ENCODE peak calls at places on chromosomes 5 and 9, in five cellular contexts. Q, G, C, J and M are unnamed samples. For H3K9me3, H3K36me3 and H3K4me1, the result is how much of the 10 kb centered on the place peaks cover.

GRCh38 chr5:67234671-67235176 is 38.1 kb upstream of the CD180 start:
- DNase-seq in Q (peak), G (no peak), C (no peak), J (peak), M (no peak)

GRCh38 chr5:150394103-150394502 is 18.6 kb downstream of the CD74 start:
- DNase-seq in Q (no peak), G (no peak), C (no peak), J (peak), M (no peak)

GRCh38 chr5:99034336-99034735 is 105.5 kb upstream of the CHD1 start:
- DNase-seq in Q (no peak), G (no peak), C (peak), J (peak), M (no peak)

GRCh38 chr9:112332977-112333638 is at the start of gene PTBP3:
- DNase-seq in Q (peak), G (peak), C (peak), J (peak), M (peak)

GRCh38 chr5:138745268-138745667 is 8.0 kb upstream of the CTNNA1 start:
- DNase-seq in Q (no peak), G (no peak), C (no peak), J (no peak), M (no peak)

GRCh38 chr9:97735070-97735600 is 38.0 kb upstream of the XPA start:
- DNase-seq in Q (no peak), G (no peak), C (no peak), J (no peak), M (no peak)

GRCh38 chr9:94867842-94868312 is 141.4 kb downstream of the AOPEP start:
- DNase-seq in Q (no peak), G (no peak), C (no peak), J (peak), M (no peak)

GRCh38 chr5:154157483-154158378 is 32.8 kb upstream of the GALNT10 start:
- DNase-seq in Q (no peak), G (no peak), C (no peak), J (no peak), M (no peak)

GRCh38 chr5:66757834-66758396 is 161.7 kb downstream of the MAST4 start:
- DNase-seq in Q (no peak), G (no peak), C (no peak), J (no peak), M (no peak)

GRCh38 chr9:113541019-113541900 is 77.7 kb downstream of the RGS3 start:
- DNase-seq in Q (no peak), G (peak), C (peak), J (peak), M (peak)

GRCh38 chr9:130183133-130183762 is 11.0 kb downstream of the NCS1 start:
- DNase-seq in Q (no peak), G (no peak), C (no peak), J (peak), M (peak)

GRCh38 chr5:157328277-157328912 is 62.5 kb downstream of the CYFIP2 start:
- DNase-seq in Q (peak), G (peak), C (peak), J (peak), M (peak)

GRCh38 chr5:94793113-94793815 is 174.8 kb downstream of the SLF1 start:
- DNase-seq in Q (no peak), G (no peak), C (no peak), J (peak), M (no peak)

GRCh38 chr5:43066231-43066798 is 26.2 kb upstream of the ANXA2R start:
- DNase-seq in Q (peak), G (peak), C (peak), J (peak), M (peak)

GRCh38 chr9:124551472-124552339 is 44.5 kb upstream of the NR5A1 start:
- DNase-seq in Q (no peak), G (no peak), C (peak), J (peak), M (no peak)

GRCh38 chr5:160787247-160787646 is 64.8 kb downstream of the ATP10B start:
- DNase-seq in Q (no peak), G (no peak), C (peak), J (no peak), M (no peak)

GRCh38 chr5:150587830-150588494 is 52.5 kb upstream of the SYNPO start:
- DNase-seq in Q (no peak), G (peak), C (no peak), J (peak), M (peak)

GRCh38 chr9:131441441-131441840 is 47.6 kb downstream of the PRRC2B start:
- DNase-seq in Q (no peak), G (peak), C (no peak), J (no peak), M (no peak)

GRCh38 chr9:136831720-136832104 is 10.6 kb upstream of the AJM1 start:
- DNase-seq in Q (peak), G (no peak), C (no peak), J (no peak), M (peak)

GRCh38 chr9:72552356-72552755 is 30.9 kb downstream of the TMC1 start:
- DNase-seq in Q (no peak), G (no peak), C (no peak), J (no peak), M (no peak)

GRCh38 chr5:129807162-129807814 is 59.4 kb downstream of the MINAR2 start:
- DNase-seq in Q (no peak), G (no peak), C (no peak), J (no peak), M (no peak)

GRCh38 chr5:157767674-157768073 is 24.2 kb downstream of the LSM11 start:
- DNase-seq in Q (no peak), G (no peak), C (no peak), J (no peak), M (no peak)

GRCh38 chr5:67094476-67095300 is 101.9 kb downstream of the CD180 start:
- DNase-seq in Q (peak), G (no peak), C (no peak), J (peak), M (no peak)

GRCh38 chr5:74206571-74207550 is 433.7 kb downstream of the ENC1 start:
- DNase-seq in Q (peak), G (peak), C (peak), J (peak), M (peak)

GRCh38 chr9:65437724-65438123 is 152.7 kb upstream of the FOXD4L5 start:
- DNase-seq in Q (no peak), G (no peak), C (no peak), J (no peak), M (no peak)

GRCh38 chr9:65432051-65432450 is 147.0 kb upstream of the FOXD4L5 start:
- DNase-seq in Q (no peak), G (no peak), C (no peak), J (no peak), M (no peak)

GRCh38 chr9:65432722-65433323 is 147.8 kb upstream of the FOXD4L5 start:
- DNase-seq in Q (no peak), G (no peak), C (no peak), J (no peak), M (no peak)

GRCh38 chr9:65430221-65430620 is 145.2 kb upstream of the FOXD4L5 start:
- DNase-seq in Q (no peak), G (no peak), C (no peak), J (no peak), M (no peak)

GRCh38 chr9:65435464-65435863 is 150.5 kb upstream of the FOXD4L5 start:
- DNase-seq in Q (no peak), G (no peak), C (no peak), J (no peak), M (no peak)
- H3K9me3 ChIP-seq in Q (under half), G (under half), C (under half), J (under half), M (under half)

GRCh38 chr9:15469406-15469805 is 41.4 kb downstream of the PSIP1 start:
- DNase-seq in Q (no peak), G (no peak), C (no peak), J (peak), M (no peak)

GRCh38 chr9:15469862-15470261 is 40.9 kb downstream of the PSIP1 start:
- DNase-seq in Q (no peak), G (no peak), C (no peak), J (peak), M (no peak)

DNA sequence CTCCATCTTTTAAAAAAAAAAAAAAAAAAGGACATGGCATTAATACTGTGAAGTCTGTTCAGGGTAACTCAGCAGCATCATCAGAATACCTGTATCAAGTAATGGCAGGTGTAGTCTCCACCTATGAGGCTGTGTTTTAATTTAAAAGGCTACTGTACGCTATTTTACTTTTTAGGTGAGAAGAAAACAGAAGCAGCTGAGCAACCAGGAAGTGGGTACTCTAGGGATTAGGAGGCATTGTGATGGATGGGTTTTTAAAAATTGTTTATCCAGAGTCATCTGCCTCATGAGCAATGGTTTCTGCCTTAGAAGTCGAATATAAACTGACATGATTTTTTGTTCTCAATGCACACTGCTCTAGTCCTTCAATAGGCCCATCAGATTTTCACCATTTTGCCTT is 42.7 kb downstream of the PSIP1 start:
- DNase-seq in Q (no peak), G (no peak), C (no peak), J (no peak), M (no peak)
- H3K36me3 ChIP-seq in Q (under half), G (half or more), C (under half), J (under half), M (under half)

DNA sequence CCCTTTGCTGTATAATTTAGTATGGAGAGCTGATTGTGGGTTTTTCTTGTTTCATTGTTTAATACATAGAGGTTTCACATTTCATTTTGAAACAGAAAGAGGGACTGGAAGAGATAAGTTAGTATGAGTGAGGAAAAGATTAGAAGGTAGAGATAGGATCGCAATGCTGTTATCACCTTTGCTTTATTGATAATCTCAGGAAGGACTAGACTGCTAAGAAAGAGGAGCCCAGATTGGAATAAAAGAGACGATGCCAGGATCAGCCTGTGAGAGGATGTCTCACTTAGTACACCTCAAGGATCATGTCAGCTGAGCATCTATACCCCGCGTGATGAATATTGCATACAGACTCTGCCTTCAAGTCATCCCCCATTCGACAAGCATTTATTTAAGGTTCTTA is 178.0 kb upstream of the DMAC1 start:
- DNase-seq in Q (no peak), G (no peak), C (no peak), J (no peak), M (no peak)
- H3K4me1 ChIP-seq in Q (under half), G (under half), C (under half), J (under half), M (under half)

DNA sequence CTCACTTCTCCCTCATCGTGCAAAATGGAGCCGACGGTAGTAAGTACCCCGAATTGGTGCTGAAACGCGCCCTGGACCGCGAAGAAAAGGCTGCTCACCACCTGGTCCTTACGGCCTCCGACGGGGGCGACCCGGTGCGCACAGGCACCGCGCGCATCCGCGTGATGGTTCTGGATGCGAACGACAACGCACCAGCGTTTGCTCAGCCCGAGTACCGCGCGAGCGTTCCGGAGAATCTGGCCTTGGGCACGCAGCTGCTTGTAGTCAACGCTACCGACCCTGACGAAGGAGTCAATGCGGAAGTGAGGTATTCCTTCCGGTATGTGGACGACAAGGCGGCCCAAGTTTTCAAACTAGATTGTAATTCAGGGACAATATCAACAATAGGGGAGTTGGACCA is 979 bp downstream of the PCDHGA12 start:
- DNase-seq in Q (no peak), G (no peak), C (no peak), J (peak), M (no peak)
- H3K9me3 ChIP-seq in Q (under half), G (half or more), C (half or more), J (under half), M (under half)